ENCODE peak calls at places on chromosomes 7 and 10, in ten cellular contexts. C, R, G, H, I, Y, K, V, A and L are unnamed samples.
A peak's percentile ranks its signal among the peaks of the same experiment; 100 is the strongest.

GRCh38 chr7:20598479-20599419 is 16.7 kb upstream of the ABCB5 start:
- DNase-seq in G (no peak), R (peak; percentile 95), V (peak; percentile 71), H (peak; percentile 68), Y (peak; percentile 54), A (peak; percentile 67), C (no peak), K (peak; percentile 84), I (peak; percentile 71), L (peak; percentile 81)

GRCh38 chr10:110358869-110359629 is 54.3 kb upstream of the SMNDC1 start:
- DNase-seq in Y (peak; percentile 58), C (no peak), I (peak; percentile 37), A (peak; percentile 48), G (peak; percentile 43), R (no peak), H (no peak), K (peak; percentile 81), V (peak; percentile 90), L (no peak)

GRCh38 chr10:15856328-15857000 is 3.8 kb downstream of the MINDY3 start:
- DNase-seq in R (no peak), K (peak; percentile 39), A (peak; percentile 36), Y (no peak), C (no peak), G (no peak), H (no peak), I (no peak), V (no peak), L (no peak)

GRCh38 chr10:57807906-57808305 is 459.8 kb downstream of the IPMK start:
- DNase-seq in A (no peak), V (no peak), H (no peak), I (no peak), K (no peak), G (no peak), Y (no peak), C (no peak), R (no peak), L (no peak)

GRCh38 chr10:2122431-2123124 is 385.3 kb upstream of the ADARB2 start:
- DNase-seq in V (no peak), H (no peak), R (no peak), G (no peak), C (no peak), A (no peak), Y (peak; percentile 49), K (no peak), I (no peak), L (peak; percentile 55)

GRCh38 chr10:1241973-1242935 is 186.1 kb downstream of the WDR37 start:
- DNase-seq in V (no peak), C (no peak), Y (no peak), A (no peak), I (no peak), H (no peak), R (no peak), G (no peak), K (no peak), L (no peak)

GRCh38 chr10:65100146-65100545 is 1578.9 kb downstream of the REEP3 start:
- DNase-seq in Y (no peak), C (no peak), V (no peak), R (no peak), H (no peak), G (no peak), K (no peak), I (no peak), A (no peak), L (no peak)

GRCh38 chr7:111732923-111733322 is 170.6 kb upstream of the IMMP2L start:
- DNase-seq in G (no peak), H (no peak), C (no peak), A (no peak), Y (no peak), K (no peak), V (no peak), I (no peak), R (no peak), L (no peak)

GRCh38 chr7:68512466-68512865 is 1085.8 kb upstream of the AUTS2 start:
- DNase-seq in A (no peak), C (no peak), I (no peak), R (no peak), V (no peak), Y (no peak), G (no peak), K (no peak), H (no peak), L (no peak)

GRCh38 chr7:49245062-49245461 is 320.7 kb downstream of the CDC14C start:
- DNase-seq in A (no peak), I (no peak), Y (no peak), C (no peak), V (no peak), K (no peak), R (no peak), G (no peak), H (no peak), L (no peak)

GRCh38 chr10:18583575-18584270 is 67.7 kb downstream of the NSUN6 start:
- DNase-seq in K (peak; percentile 25), A (peak; percentile 38), V (no peak), H (no peak), Y (no peak), I (no peak), R (peak; percentile 7), C (no peak), G (no peak), L (no peak)

GRCh38 chr7:155097338-155097737 is 27.2 kb downstream of the HTR5A start:
- DNase-seq in V (no peak), G (no peak), R (no peak), Y (no peak), C (no peak), K (peak; percentile 30), H (no peak), A (no peak), I (no peak), L (no peak)

GRCh38 chr10:17237915-17238444 is 9.9 kb downstream of the VIM start:
- DNase-seq in C (no peak), G (no peak), A (peak; percentile 73), V (no peak), R (peak; percentile 69), I (no peak), K (no peak), H (no peak), Y (no peak), L (peak; percentile 59)

GRCh38 chr7:96120856-96121255 is 201.0 kb downstream of the SLC25A13 start:
- DNase-seq in A (peak; percentile 2), K (no peak), I (no peak), G (no peak), C (no peak), Y (no peak), V (no peak), H (no peak), R (peak; percentile 35), L (peak; percentile 36)

GRCh38 chr7:150381096-150381495 is 2.0 kb downstream of the ZNF775 start:
- DNase-seq in H (peak; percentile 1), G (no peak), C (no peak), R (no peak), A (no peak), I (no peak), Y (no peak), V (no peak), K (no peak), L (no peak)
- H3K4me1 ChIP-seq in H (peaks cover 62% of the 10 kb centered on the region), G (peaks cover 21% of the 10 kb centered on the region), C (no peaks in the 10 kb centered on the region), R (peaks cover 29% of the 10 kb centered on the region), A (peaks cover 8% of the 10 kb centered on the region), I (peaks cover 33% of the 10 kb centered on the region), Y (peaks cover 12% of the 10 kb centered on the region), V (peaks cover 20% of the 10 kb centered on the region), K (peaks cover 18% of the 10 kb centered on the region), L (peaks cover 7% of the 10 kb centered on the region)

GRCh38 chr7:37248396-37248836 is 200.2 kb downstream of the ELMO1 start:
- DNase-seq in H (peak; percentile 94), I (no peak), V (no peak), K (no peak), A (no peak), Y (no peak), G (peak; percentile 42), C (no peak), R (no peak), L (peak; percentile 15)
- H3K4me1 ChIP-seq in H (peaks cover 11% of the 10 kb centered on the region), I (peaks cover 9% of the 10 kb centered on the region), V (no peaks in the 10 kb centered on the region), K (no peaks in the 10 kb centered on the region), A (no peaks in the 10 kb centered on the region), Y (no peaks in the 10 kb centered on the region), G (peaks cover 6% of the 10 kb centered on the region), C (no peaks in the 10 kb centered on the region), R (no peaks in the 10 kb centered on the region), L (no peaks in the 10 kb centered on the region)

GRCh38 chr7:70589010-70589409 is 542.9 kb upstream of the GALNT17 start:
- DNase-seq in A (no peak), G (no peak), H (peak; percentile 53), R (no peak), I (no peak), V (no peak), C (no peak), Y (no peak), K (no peak), L (no peak)

GRCh38 chr7:70588151-70588550 is 543.8 kb upstream of the GALNT17 start:
- DNase-seq in K (no peak), H (no peak), I (no peak), Y (no peak), V (no peak), C (no peak), A (no peak), G (no peak), R (no peak), L (no peak)

GRCh38 chr7:70586822-70587221 is 545.1 kb upstream of the GALNT17 start:
- DNase-seq in Y (peak; percentile 33), K (no peak), A (peak; percentile 39), I (no peak), G (no peak), R (no peak), H (no peak), V (no peak), C (no peak), L (peak; percentile 48)

GRCh38 chr7:70588610-70589009 is 543.3 kb upstream of the GALNT17 start:
- DNase-seq in C (no peak), H (no peak), G (no peak), R (no peak), I (no peak), A (no peak), Y (no peak), V (no peak), K (no peak), L (no peak)

DNA sequence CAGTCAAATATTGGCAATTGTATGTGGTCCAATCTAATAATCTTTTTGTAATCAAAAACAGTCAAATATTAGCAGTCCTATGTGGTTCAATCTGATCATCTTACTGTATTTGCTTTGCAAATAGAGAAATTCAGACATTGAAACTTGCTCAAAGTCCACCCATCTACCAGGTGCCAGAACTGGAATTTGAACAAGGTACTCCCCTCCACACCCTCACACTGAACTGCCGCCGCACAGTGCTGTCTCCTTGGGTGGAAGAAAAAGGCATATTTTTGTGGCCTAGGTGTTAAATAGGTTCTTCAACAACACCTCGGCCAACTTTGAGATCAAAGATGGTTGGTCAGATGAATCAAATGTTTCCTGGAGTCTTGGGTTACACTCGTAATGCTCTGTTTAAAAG is 544.2 kb upstream of the GALNT17 start:
- DNase-seq in A (no peak), I (no peak), Y (no peak), K (no peak), C (no peak), R (no peak), G (no peak), H (no peak), V (no peak), L (no peak)
- H3K4me1 ChIP-seq in A (peaks cover 8% of the 10 kb centered on the region), I (no peaks in the 10 kb centered on the region), Y (peaks cover 4% of the 10 kb centered on the region), K (no peaks in the 10 kb centered on the region), C (no peaks in the 10 kb centered on the region), R (no peaks in the 10 kb centered on the region), G (no peaks in the 10 kb centered on the region), H (peaks cover 63% of the 10 kb centered on the region), V (no peaks in the 10 kb centered on the region), L (no peaks in the 10 kb centered on the region)

DNA sequence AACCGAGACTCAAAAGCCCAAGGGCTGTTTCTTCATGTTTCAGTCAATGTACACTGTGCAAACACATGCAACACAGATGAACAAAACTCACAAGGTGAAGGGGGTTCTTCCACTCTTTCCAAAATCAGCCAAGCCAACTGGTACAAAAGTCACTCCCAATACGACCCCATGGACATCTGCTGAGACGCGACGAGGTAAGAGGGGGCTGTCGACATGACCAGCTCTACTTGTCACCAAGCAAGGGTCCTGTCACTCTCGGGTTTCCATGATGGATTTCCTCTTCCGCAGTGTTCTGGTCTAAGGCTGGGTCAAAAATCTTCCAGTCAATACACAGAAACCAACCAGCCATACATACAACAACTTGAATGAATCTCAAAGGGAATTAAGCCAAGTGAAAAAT is 37.8 kb downstream of the CTBP2 start:
- DNase-seq in R (no peak), K (no peak), Y (no peak), V (no peak), C (no peak), G (no peak), I (no peak), H (no peak), A (no peak), L (no peak)
- H3K4me1 ChIP-seq in R (no peaks in the 10 kb centered on the region), K (peaks cover 38% of the 10 kb centered on the region), Y (peaks cover 16% of the 10 kb centered on the region), V (peaks cover 26% of the 10 kb centered on the region), C (peaks cover 7% of the 10 kb centered on the region), G (peaks cover 76% of the 10 kb centered on the region), I (peaks cover 75% of the 10 kb centered on the region), H (peaks cover 15% of the 10 kb centered on the region), A (peaks cover 11% of the 10 kb centered on the region), L (peaks cover 31% of the 10 kb centered on the region)